ENCODE peak calls at places on chromosomes 3 and 15, in five cellular contexts. Y is AG20443, G is EL, I is posterior cingulate gyrus, Q is WERI-Rb-1. Z is an unnamed sample.

GRCh38 chr3:198080521-198081384 is 120.7 kb downstream of the LMLN start:
- DNase-seq in I (peak; percentile 46), G (peak; percentile 67), Q (peak; percentile 56), Y (peak; percentile 90), Z (peak; percentile 76)

GRCh38 chr3:149523899-149524298 is 49.4 kb downstream of the TM4SF4 start:
- DNase-seq in I (no peak), Y (no peak), Q (no peak), G (no peak), Z (no peak)

GRCh38 chr3:170697803-170698350 is 112.0 kb upstream of the SLC7A14 start:
- DNase-seq in G (no peak), I (no peak), Q (no peak), Y (no peak), Z (no peak)

GRCh38 chr3:140203510-140203909 is 268.5 kb downstream of the CLSTN2 start:
- DNase-seq in Y (no peak), Q (no peak), I (no peak), G (no peak), Z (no peak)

GRCh38 chr15:98076021-98076816 is 115.7 kb downstream of the ARRDC4 start:
- DNase-seq in Q (no peak), G (no peak), Y (peak; percentile 70), I (no peak), Z (no peak)

GRCh38 chr15:100733786-100734185 is 131.4 kb downstream of the ASB7 start:
- DNase-seq in G (peak; percentile 71), Y (no peak), Q (no peak), I (no peak), Z (no peak)

GRCh38 chr3:126493731-126494130 is 18.0 kb upstream of the ZXDC start:
- DNase-seq in I (no peak), G (no peak), Y (no peak), Q (peak; percentile 49), Z (no peak)

GRCh38 chr3:53146319-53146868 is 14.6 kb upstream of the PRKCD start:
- DNase-seq in Q (peak; percentile 46), I (no peak), G (no peak), Y (no peak), Z (no peak)

GRCh38 chr3:196274585-196274984 is 12.9 kb downstream of the PCYT1A start:
- DNase-seq in G (peak; percentile 21), Y (peak; percentile 41), Q (no peak), I (no peak), Z (no peak)

GRCh38 chr3:146308682-146309081 is 57.8 kb upstream of the PLSCR4 start:
- DNase-seq in Q (no peak), G (peak; percentile 84), I (no peak), Y (peak; percentile 46), Z (peak; percentile 32)

GRCh38 chr15:93088981-93089854 is at the start of gene RGMA:
- DNase-seq in I (no peak), Y (peak; percentile 64), G (no peak), Q (no peak), Z (peak; percentile 17)

GRCh38 chr3:38829404-38829803 is 13.4 kb upstream of the SCN10A start:
- DNase-seq in Q (no peak), G (peak; percentile 84), I (no peak), Y (peak; percentile 85), Z (peak; percentile 64)

GRCh38 chr3:160038862-160039562 is 50.4 kb downstream of the IL12A start:
- DNase-seq in Q (no peak), I (peak; percentile 37), Y (peak; percentile 54), G (no peak), Z (no peak)

GRCh38 chr3:122754867-122755835 is 38.5 kb downstream of the HSPBAP1 start:
- DNase-seq in Y (peak; percentile 55), G (peak; percentile 43), I (no peak), Q (peak; percentile 31), Z (no peak)

GRCh38 chr15:81275711-81276417 is 48.1 kb downstream of the STARD5 start:
- DNase-seq in I (no peak), Y (peak; percentile 31), Q (no peak), G (no peak), Z (no peak)

GRCh38 chr3:155871746-155872158 is 1.3 kb downstream of the GMPS start:
- DNase-seq in G (no peak), Y (no peak), I (no peak), Q (no peak), Z (no peak)

GRCh38 chr15:26214290-26214689 is 351.2 kb upstream of the ATP10A start:
- DNase-seq in Y (no peak), I (no peak), G (no peak), Q (no peak), Z (no peak)

GRCh38 chr3:152328841-152329240 is 60.1 kb downstream of the MBNL1 start:
- DNase-seq in Q (no peak), Y (peak; percentile 54), G (peak; percentile 89), I (no peak), Z (no peak)

GRCh38 chr3:149216195-149216869 is 5.3 kb downstream of the CP start:
- DNase-seq in G (no peak), Q (peak; percentile 42), I (no peak), Y (no peak), Z (no peak)

GRCh38 chr3:37949866-37950265 is 40.7 kb upstream of the VILL start:
- DNase-seq in I (no peak), Y (no peak), Q (no peak), G (no peak), Z (no peak)

GRCh38 chr3:42502429-42503250 is at the start of gene VIPR1:
- DNase-seq in I (peak; percentile 83), Q (peak; percentile 89), Y (peak; percentile 57), G (peak; percentile 51), Z (peak; percentile 39)

GRCh38 chr15:37900286-37901221 is 33.9 kb upstream of the TMCO5A start:
- DNase-seq in G (peak; percentile 94), Q (no peak), Y (peak; percentile 56), I (no peak), Z (peak; percentile 43)

GRCh38 chr3:70736009-70736408 is 423.6 kb upstream of the MDFIC2 start:
- DNase-seq in I (no peak), G (peak; percentile 6), Y (peak; percentile 37), Q (no peak), Z (no peak)

GRCh38 chr15:52080031-52080430 is 32.5 kb downstream of the BCL2L10 start:
- DNase-seq in Y (no peak), G (no peak), Q (no peak), I (no peak), Z (no peak)

GRCh38 chr3:60301142-60301541 is 950.1 kb downstream of the FHIT start:
- DNase-seq in I (no peak), Q (no peak), G (no peak), Y (peak; percentile 38), Z (no peak)

GRCh38 chr3:101381809-101382208 is 61.4 kb upstream of the IMPG2 start:
- DNase-seq in Q (no peak), G (peak; percentile 46), Y (peak; percentile 28), I (no peak), Z (no peak)

GRCh38 chr3:149385617-149386298 is 8.3 kb upstream of the TM4SF1 start:
- DNase-seq in G (no peak), Q (no peak), I (no peak), Y (no peak), Z (no peak)

GRCh38 chr3:193960485-193961172 is 175.3 kb upstream of the HES1 start:
- DNase-seq in I (peak; percentile 23), Q (no peak), G (no peak), Y (peak; percentile 36), Z (no peak)

GRCh38 chr15:73939138-73939537 is 12.9 kb downstream of the LOXL1 start:
- DNase-seq in G (no peak), I (no peak), Q (no peak), Y (no peak), Z (no peak)

GRCh38 chr3:55060921-55061555 is 133.2 kb upstream of the LRTM1 start:
- DNase-seq in I (no peak), Q (peak; percentile 61), G (no peak), Y (no peak), Z (peak; percentile 56)

GRCh38 chr3:45927881-45928280 is 15.4 kb upstream of the CXCR6 start:
- DNase-seq in I (no peak), G (peak; percentile 63), Q (no peak), Y (no peak), Z (no peak)

GRCh38 chr3:61936344-61936937 is 375.1 kb downstream of the PTPRG start:
- DNase-seq in G (peak; percentile 37), Q (peak; percentile 58), Y (peak; percentile 45), I (no peak), Z (peak; percentile 8)

GRCh38 chr3:66098436-66098835 is 59.7 kb upstream of the MAGI1 start:
- DNase-seq in G (peak; percentile 70), Y (peak; percentile 76), I (no peak), Q (no peak), Z (peak; percentile 60)

GRCh38 chr15:92930061-92930460 is 29.9 kb downstream of the CHD2 start:
- DNase-seq in I (no peak), Y (peak; percentile 9), G (peak; percentile 55), Q (peak; percentile 23), Z (no peak)

GRCh38 chr3:16423947-16424673 is 89.4 kb downstream of the RFTN1 start:
- DNase-seq in G (no peak), Q (no peak), Y (no peak), I (no peak), Z (no peak)

Z was measured in MG63.